ENCODE peak calls at places on chromosomes 13 and 19, in ten cellular contexts. M is mesendoderm; D is CD8-positive, alpha-beta memory T cell; J is testis; I is endothelial cell of umbilical vein; Z is Panc1; N is ovary; G is A673; U is Peyer's patch; K is neuronal stem cell. O is an unnamed sample.

GRCh38 chr13:50080158-50080855 is 65.1 kb downstream of the KCNRG start:
- DNase-seq in M (peak; percentile 29), D (peak; percentile 58), J (peak; percentile 56), I (peak; percentile 63), Z (no peak), N (no peak), G (peak; percentile 60), U (peak; percentile 56), K (peak; percentile 11), O (peak; percentile 64)

GRCh38 chr19:49364083-49364687 is 508 bp downstream of the DKKL1 start:
- DNase-seq in M (no peak), D (no peak), J (no peak), I (no peak), Z (no peak), N (peak; percentile 61), G (no peak), U (no peak), K (no peak), O (no peak)

GRCh38 chr13:106619688-106620555 is 52.0 kb upstream of the ARGLU1 start:
- DNase-seq in M (peak; percentile 81), D (peak; percentile 28), J (peak; percentile 57), I (peak; percentile 61), Z (no peak), N (peak; percentile 36), G (peak; percentile 78), U (no peak), K (peak; percentile 30), O (peak; percentile 83)

GRCh38 chr19:10230155-10230903 is 802 bp downstream of the S1PR2 start:
- DNase-seq in M (peak; percentile 82), D (peak; percentile 59), J (peak; percentile 56), I (no peak), Z (no peak), N (peak; percentile 72), G (peak; percentile 43), U (no peak), K (peak; percentile 64), O (peak; percentile 68)

GRCh38 chr13:97266328-97266727 is 44.2 kb downstream of the MBNL2 start:
- DNase-seq in M (peak; percentile 81), D (no peak), J (no peak), I (no peak), Z (no peak), N (no peak), G (peak; percentile 56), U (no peak), K (no peak), O (no peak)

GRCh38 chr19:47226426-47227346 is 4.3 kb downstream of the BBC3 start:
- DNase-seq in M (peak; percentile 89), D (peak; percentile 43), J (peak; percentile 92), I (peak; percentile 54), Z (no peak), N (peak; percentile 72), G (no peak), U (peak; percentile 84), K (no peak), O (peak; percentile 89)

GRCh38 chr13:21674271-21675009 is 3.6 kb downstream of the FGF9 start:
- DNase-seq in M (peak; percentile 53), D (peak; percentile 13), J (no peak), I (no peak), Z (no peak), N (no peak), G (no peak), U (peak; percentile 54), K (peak; percentile 39), O (peak; percentile 42)

GRCh38 chr19:485122-485521 is 11.2 kb upstream of the MADCAM1 start:
- DNase-seq in M (no peak), D (no peak), J (no peak), I (no peak), Z (no peak), N (no peak), G (no peak), U (no peak), K (no peak), O (no peak)

GRCh38 chr13:43036386-43037220 is 13.2 kb downstream of the DNAJC15 start:
- DNase-seq in M (peak; percentile 35), D (no peak), J (peak; percentile 80), I (no peak), Z (no peak), N (peak; percentile 22), G (no peak), U (no peak), K (no peak), O (no peak)

GRCh38 chr13:106986033-106986484 is 418.1 kb upstream of the ARGLU1 start:
- DNase-seq in M (peak; percentile 82), D (no peak), J (no peak), I (no peak), Z (no peak), N (no peak), G (no peak), U (no peak), K (no peak), O (peak; percentile 3)

GRCh38 chr19:50432658-50433057 is at the start of gene MYBPC2:
- DNase-seq in M (no peak), D (no peak), J (no peak), I (no peak), Z (no peak), N (no peak), G (no peak), U (no peak), K (no peak), O (no peak)

GRCh38 chr19:22532388-22533310 is 101.5 kb upstream of the ZNF492 start:
- DNase-seq in M (no peak), D (no peak), J (peak; percentile 96), I (no peak), Z (no peak), N (peak; percentile 99), G (no peak), U (no peak), K (no peak), O (no peak)

DNA sequence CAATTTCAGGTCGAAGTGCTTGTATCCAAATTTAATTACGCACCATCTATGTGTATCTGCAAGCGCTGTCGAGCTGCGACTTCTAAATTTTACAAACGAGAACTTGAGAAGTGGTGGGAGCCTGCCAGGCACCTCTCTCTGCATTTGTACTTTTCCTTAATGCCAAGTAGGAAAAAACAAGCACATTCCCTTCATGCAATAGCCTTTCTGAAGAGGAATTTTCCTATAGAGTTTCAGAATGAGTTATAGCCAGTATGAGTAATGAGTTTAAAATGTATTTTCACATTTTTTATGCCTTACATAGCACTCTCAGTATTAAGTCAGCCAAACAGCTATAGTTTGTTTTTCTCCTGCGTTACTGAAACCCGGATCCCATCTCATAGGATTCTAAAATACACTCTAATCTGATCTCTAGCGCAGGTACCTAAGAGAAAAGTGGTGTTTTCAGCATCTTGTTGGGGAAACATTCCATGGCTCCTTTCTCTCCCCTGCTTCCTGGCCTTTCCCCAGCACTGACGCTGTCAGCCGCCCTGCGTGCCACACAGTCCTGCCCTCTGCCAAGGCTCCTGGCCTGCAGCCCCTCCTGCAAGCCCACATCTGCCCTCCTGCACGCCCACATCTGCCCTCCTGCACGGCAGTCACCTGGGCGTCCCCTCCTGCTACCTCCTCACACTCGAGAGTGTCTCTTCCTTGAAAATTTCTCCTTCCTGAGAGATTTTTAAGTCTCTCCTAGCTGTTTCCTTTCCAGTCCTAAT is 526.9 kb downstream of the MYO16 start:
- DNase-seq in M (peak; percentile 55), D (no peak), J (no peak), I (peak; percentile 91), Z (peak; percentile 66), N (no peak), G (peak; percentile 38), U (no peak), K (no peak), O (peak; percentile 80)
- H3K4me1 ChIP-seq in M (no peaks in the 10 kb centered on the region), D (no peaks in the 10 kb centered on the region), J (no peaks in the 10 kb centered on the region), I (peaks cover 39% of the 10 kb centered on the region), Z (peaks cover 43% of the 10 kb centered on the region), N (peaks cover 12% of the 10 kb centered on the region), G (peaks cover 51% of the 10 kb centered on the region), U (no peaks in the 10 kb centered on the region), K (peaks cover 15% of the 10 kb centered on the region), O (peaks cover 25% of the 10 kb centered on the region)

GRCh38 chr13:61778531-61778930 is 362.9 kb upstream of the PCDH20 start:
- DNase-seq in M (peak; percentile 57), D (no peak), J (no peak), I (no peak), Z (no peak), N (no peak), G (peak; percentile 65), U (no peak), K (no peak), O (no peak)
- H3K27ac ChIP-seq in M (no peak overlapping the region), D (no peak overlapping the region), J (no peak overlapping the region), I (no peak overlapping the region), Z (no peak overlapping the region), N (no peak overlapping the region), G (peak overlapping the region; percentile 86), U (no peak overlapping the region), K (no peak overlapping the region), O (no peak overlapping the region)

DNA sequence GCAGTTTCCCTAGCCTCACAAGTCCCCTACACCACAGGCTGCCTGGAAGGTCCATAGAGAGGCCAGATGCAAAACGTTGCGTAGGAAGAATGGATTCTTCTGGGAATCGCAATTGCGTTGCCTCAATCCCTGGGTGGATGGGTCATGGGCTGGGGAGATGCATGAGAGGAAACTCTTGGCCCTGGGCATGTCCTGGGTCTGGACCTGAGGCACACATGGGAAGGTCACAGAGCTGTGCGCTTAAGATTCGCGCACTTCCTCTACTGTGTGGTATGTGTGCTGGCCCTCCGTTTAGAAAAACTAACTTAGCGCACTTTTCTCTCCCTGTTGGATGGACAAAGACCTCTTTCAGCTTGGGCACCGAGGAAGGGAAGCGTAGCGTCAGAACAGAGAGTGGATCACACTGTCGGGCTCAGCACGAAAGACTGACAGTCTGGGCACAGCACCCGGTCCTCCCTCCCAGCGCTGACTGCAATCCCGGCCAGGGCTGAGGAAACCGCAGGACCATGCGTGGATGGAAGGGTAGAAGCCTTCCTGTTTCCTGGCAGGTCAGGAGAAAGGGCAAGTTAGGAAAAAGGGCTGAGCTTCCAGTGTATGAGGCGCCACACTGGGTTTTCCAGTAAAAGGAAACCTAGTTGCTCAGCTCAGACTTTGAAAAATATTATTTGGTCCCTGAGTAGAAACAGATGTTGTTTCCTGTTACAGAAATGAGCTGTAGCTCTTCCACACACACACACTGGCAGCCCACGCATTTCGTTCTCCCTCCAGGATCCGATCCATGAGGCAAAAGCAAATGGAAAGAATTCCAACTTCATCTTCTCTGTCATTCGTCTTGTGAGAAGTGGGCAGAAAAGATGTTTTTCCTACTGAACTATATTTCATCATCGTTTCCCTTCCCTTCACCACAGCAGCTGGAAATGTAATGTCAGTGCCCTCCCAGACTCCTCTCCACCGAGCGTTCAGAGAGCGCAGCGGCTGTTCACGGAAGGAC is 86.0 kb downstream of the ING1 start:
- DNase-seq in M (no peak), D (no peak), J (no peak), I (peak; percentile 24), Z (no peak), N (peak; percentile 73), G (peak; percentile 49), U (no peak), K (no peak), O (peak; percentile 88)
- H3K4me1 ChIP-seq in M (peaks cover 3% of the 10 kb centered on the region), D (no peaks in the 10 kb centered on the region), J (no peaks in the 10 kb centered on the region), I (peaks cover 12% of the 10 kb centered on the region), Z (no peaks in the 10 kb centered on the region), N (peaks cover 6% of the 10 kb centered on the region), G (peaks cover 6% of the 10 kb centered on the region), U (no peaks in the 10 kb centered on the region), K (peaks cover 5% of the 10 kb centered on the region), O (peaks cover 13% of the 10 kb centered on the region)

GRCh38 chr19:53424968-53425597 is 6.7 kb upstream of the ZNF761 start:
- DNase-seq in M (peak; percentile 88), D (peak; percentile 56), J (peak; percentile 88), I (peak; percentile 58), Z (peak; percentile 58), N (peak; percentile 79), G (peak; percentile 75), U (peak; percentile 54), K (peak; percentile 67), O (peak; percentile 82)

DNA sequence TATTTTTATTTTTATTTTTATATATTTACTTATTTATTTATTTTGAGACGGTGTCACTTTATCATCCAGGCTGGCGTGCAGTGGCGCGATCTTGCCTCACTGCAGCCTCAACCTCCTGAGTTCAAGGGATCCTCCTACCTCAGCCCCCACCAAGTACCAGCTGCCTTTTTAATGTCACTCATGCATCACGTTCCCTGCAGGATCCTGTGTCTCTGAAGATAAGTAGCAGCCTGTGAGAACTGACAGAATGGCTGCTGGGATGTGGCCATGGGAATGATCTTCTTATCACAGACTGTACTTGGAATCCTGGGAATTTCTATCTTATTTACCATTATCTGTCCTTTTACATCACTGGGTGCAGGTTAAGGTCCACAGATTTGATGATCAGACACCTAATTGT is 9.2 kb upstream of the ZNF761 start:
- DNase-seq in M (peak; percentile 74), D (no peak), J (no peak), I (no peak), Z (no peak), N (no peak), G (no peak), U (no peak), K (no peak), O (no peak)
- H3K27ac ChIP-seq in M (no peak overlapping the region), D (no peak overlapping the region), J (no peak overlapping the region), I (no peak overlapping the region), Z (no peak overlapping the region), N (no peak overlapping the region), G (no peak overlapping the region), U (no peak overlapping the region), K (no peak overlapping the region), O (no peak overlapping the region)

O was measured in GM23248.